ENCODE peak calls at places on chromosomes 11 and 22, in seven cellular contexts. R is HepG2, C is HCT116, K is SK-N-SH, D is K562, E is H1, F is GM12878. W is an unnamed sample.

GRCh38 chr22:37442537-37442936 is 15.3 kb upstream of the ELFN2 start:
- DNase-seq in E (no peak), F (no peak), C (peak), D (no peak), R (peak), K (no peak), W (no peak)

GRCh38 chr11:119056397-119056999 is 507 bp downstream of the HYOU1 start:
- DNase-seq in K (peak), E (peak), F (no peak), C (no peak), R (no peak), D (peak), W (peak)

GRCh38 chr11:133197425-133197824 is 334.9 kb downstream of the OPCML start:
- DNase-seq in C (no peak), K (no peak), D (no peak), F (no peak), E (no peak), R (no peak), W (no peak)

GRCh38 chr11:84747871-84748270 is 879.3 kb downstream of the DLG2 start:
- DNase-seq in D (no peak), K (no peak), E (no peak), F (no peak), C (no peak), R (no peak), W (no peak)

GRCh38 chr11:121800704-121801516 is 315.1 kb downstream of the BLID start:
- DNase-seq in E (peak), C (no peak), D (no peak), K (no peak), R (no peak), F (no peak), W (no peak)

GRCh38 chr22:48396785-48397530 is 1430.7 kb downstream of the BRD1 start:
- DNase-seq in K (no peak), E (peak), F (no peak), D (no peak), C (no peak), R (peak), W (no peak)

GRCh38 chr22:36419177-36419911 is 31.6 kb upstream of the MYH9 start:
- DNase-seq in R (peak), D (peak), F (no peak), K (no peak), E (peak), C (no peak), W (no peak)

GRCh38 chr11:120893431-120894206 is 130.3 kb upstream of the TBCEL start:
- DNase-seq in D (no peak), K (no peak), F (no peak), E (no peak), R (peak), C (no peak), W (no peak)

GRCh38 chr11:35723493-35724284 is 61.1 kb downstream of the TRIM44 start:
- DNase-seq in F (no peak), R (no peak), D (no peak), E (no peak), K (no peak), C (no peak), W (peak)

GRCh38 chr11:99368579-99368978 is 347.8 kb downstream of the CNTN5 start:
- DNase-seq in R (no peak), K (no peak), D (no peak), E (no peak), F (no peak), C (no peak), W (no peak)

DNA sequence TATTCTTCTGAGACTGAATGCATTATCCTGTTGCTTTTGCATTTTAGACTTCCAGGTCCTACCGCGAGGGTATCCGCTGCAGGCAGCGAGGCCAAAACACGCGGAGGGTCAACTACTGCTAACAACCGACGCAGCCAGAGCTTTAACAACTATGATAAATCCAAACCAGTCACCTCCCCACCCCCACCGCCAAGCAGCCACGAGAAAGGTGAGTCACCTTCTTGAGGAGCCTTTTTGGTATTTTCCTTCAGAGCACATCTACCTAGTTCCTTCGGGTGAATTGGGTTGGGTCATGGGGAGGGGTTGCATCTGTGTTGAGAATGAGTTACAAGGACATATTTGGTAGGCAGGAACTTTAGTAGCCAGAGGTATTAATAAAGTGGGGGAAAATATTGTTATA is 179.8 kb downstream of the NAV2 start:
- DNase-seq in C (no peak), K (no peak), R (no peak), E (no peak), F (no peak), D (no peak), W (no peak)
- TF ChIP-seq JUND in C (peak), K (no peak), R (no peak), E (no peak), F (no peak), D (no peak), W (no peak)

GRCh38 chr22:50269573-50270301 is 443 bp downstream of the MAPK11 start:
- DNase-seq in C (no peak), F (no peak), E (no peak), R (no peak), D (peak), K (peak), W (no peak)

GRCh38 chr22:50271011-50271394 is 823 bp upstream of the MAPK11 start:
- DNase-seq in C (no peak), D (no peak), K (no peak), F (no peak), R (no peak), E (no peak), W (no peak)

GRCh38 chr22:50271519-50271970 is 1.4 kb upstream of the MAPK11 start:
- DNase-seq in C (no peak), R (peak), F (no peak), D (peak), K (peak), E (peak), W (no peak)

GRCh38 chr22:50268655-50269113 is 1.5 kb downstream of the MAPK11 start:
- DNase-seq in F (no peak), D (no peak), E (no peak), C (no peak), R (no peak), K (no peak), W (peak)

GRCh38 chr22:50270302-50271010 is at the start of gene MAPK11:
- DNase-seq in D (peak), F (no peak), E (peak), C (no peak), K (peak), R (peak), W (peak)
- TF ChIP-seq JUND in D (no peak), F (no peak), E (no peak), C (no peak), K (no peak), R (no peak), W (no peak)

GRCh38 chr11:34308049-34308692 is 49.6 kb downstream of the ABTB2 start:
- DNase-seq in F (no peak), E (no peak), C (peak), D (no peak), R (no peak), K (no peak), W (no peak)

GRCh38 chr11:34308821-34309585 is 48.8 kb downstream of the ABTB2 start:
- DNase-seq in R (peak), K (no peak), E (no peak), D (no peak), F (no peak), C (no peak), W (peak)

GRCh38 chr11:34313099-34313517 is 44.7 kb downstream of the ABTB2 start:
- DNase-seq in K (no peak), E (no peak), D (no peak), R (no peak), F (peak), C (no peak), W (peak)

GRCh38 chr11:34311126-34311525 is 46.7 kb downstream of the ABTB2 start:
- DNase-seq in D (no peak), R (no peak), C (no peak), F (no peak), E (no peak), K (no peak), W (no peak)

DNA sequence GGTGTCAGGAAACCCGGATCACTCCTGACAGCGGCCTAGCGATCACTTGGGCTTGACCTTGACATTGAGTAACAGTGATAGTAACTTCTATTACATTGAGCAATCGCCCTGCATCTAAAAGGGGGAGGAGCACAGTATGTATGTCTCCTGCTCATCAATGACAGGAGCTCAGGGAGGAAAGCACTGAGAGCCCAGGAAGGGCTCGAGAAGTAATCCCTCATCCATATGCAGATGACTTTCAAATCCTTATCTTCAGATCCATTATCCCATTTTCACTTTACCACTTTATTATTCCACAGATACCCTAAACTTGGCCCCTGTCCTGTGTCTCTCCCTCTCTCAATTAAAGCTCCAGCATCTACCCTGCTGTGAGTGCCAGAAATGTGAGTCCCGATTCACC is 47.8 kb downstream of the ABTB2 start:
- DNase-seq in C (no peak), D (no peak), F (no peak), E (no peak), K (no peak), R (peak), W (no peak)
- TF ChIP-seq JUND in C (no peak), D (no peak), F (no peak), E (no peak), K (no peak), R (no peak), W (no peak)

GRCh38 chr11:110431212-110432073 is 1.7 kb downstream of the FDX1 start:
- DNase-seq in F (no peak), R (no peak), D (no peak), K (peak), C (no peak), E (no peak), W (no peak)

GRCh38 chr11:110435780-110436717 is 6.3 kb downstream of the FDX1 start:
- DNase-seq in C (no peak), F (no peak), K (no peak), D (peak), E (no peak), R (no peak), W (no peak)

GRCh38 chr11:110432713-110433392 is 3.1 kb downstream of the FDX1 start:
- DNase-seq in R (no peak), F (no peak), D (no peak), C (no peak), E (no peak), K (peak), W (no peak)

GRCh38 chr11:110434952-110435779 is 5.4 kb downstream of the FDX1 start:
- DNase-seq in D (no peak), R (peak), K (no peak), C (peak), E (no peak), F (no peak), W (peak)

DNA sequence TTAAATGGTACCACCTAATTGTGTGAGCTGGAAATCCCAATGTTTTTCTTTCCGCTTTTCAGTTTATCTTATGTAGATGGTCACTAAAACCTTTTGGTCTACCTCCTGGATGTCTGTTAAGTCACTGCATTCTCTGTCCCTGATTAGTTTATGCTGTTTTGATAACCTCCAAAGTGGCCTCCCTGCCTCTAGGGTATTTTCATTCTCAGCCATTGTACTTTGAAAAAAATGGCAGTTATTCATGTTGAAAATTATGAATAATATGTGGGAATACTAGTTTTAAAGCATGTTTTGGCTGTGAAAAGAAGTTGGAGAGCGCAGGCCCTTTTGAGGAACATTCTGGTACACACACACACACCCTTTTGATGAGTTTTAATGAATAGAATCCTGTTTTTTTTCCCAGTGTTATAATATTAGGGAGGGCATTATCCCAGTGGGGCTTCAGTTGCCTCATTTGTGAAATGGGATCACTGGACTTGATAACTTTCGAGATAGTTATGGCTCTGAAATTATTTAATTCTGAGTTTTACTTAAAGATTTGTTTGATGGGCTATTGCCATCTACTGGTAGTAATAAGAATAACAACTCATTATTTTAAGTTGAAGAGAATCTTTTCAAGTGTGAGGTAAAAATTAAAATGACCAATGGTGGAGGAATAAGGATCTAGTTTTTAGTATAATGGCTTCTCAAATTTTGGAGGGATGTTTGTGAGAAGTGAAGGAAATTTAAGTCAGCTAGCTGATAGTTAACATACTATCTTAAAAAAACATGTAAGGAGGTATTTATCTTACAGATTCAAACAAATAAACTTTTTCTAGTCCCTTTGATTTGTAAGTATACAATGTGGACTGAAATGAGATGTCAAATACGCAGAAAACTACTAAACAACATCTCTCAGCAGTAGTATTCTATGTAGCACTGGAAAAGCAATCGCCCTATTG is 3.9 kb downstream of the FDX1 start:
- DNase-seq in C (no peak), D (peak), E (no peak), R (peak), K (peak), F (no peak), W (peak)
- TF ChIP-seq JUND in C (no peak), D (no peak), E (no peak), R (no peak), K (no peak), F (no peak), W (no peak)

GRCh38 chr11:29452131-29452530 is 564.7 kb downstream of the KCNA4 start:
- DNase-seq in D (no peak), C (no peak), K (no peak), F (no peak), R (no peak), E (no peak), W (no peak)
- TF ChIP-seq JUND in D (no peak), C (no peak), K (no peak), F (no peak), R (no peak), E (no peak), W (no peak)

DNA sequence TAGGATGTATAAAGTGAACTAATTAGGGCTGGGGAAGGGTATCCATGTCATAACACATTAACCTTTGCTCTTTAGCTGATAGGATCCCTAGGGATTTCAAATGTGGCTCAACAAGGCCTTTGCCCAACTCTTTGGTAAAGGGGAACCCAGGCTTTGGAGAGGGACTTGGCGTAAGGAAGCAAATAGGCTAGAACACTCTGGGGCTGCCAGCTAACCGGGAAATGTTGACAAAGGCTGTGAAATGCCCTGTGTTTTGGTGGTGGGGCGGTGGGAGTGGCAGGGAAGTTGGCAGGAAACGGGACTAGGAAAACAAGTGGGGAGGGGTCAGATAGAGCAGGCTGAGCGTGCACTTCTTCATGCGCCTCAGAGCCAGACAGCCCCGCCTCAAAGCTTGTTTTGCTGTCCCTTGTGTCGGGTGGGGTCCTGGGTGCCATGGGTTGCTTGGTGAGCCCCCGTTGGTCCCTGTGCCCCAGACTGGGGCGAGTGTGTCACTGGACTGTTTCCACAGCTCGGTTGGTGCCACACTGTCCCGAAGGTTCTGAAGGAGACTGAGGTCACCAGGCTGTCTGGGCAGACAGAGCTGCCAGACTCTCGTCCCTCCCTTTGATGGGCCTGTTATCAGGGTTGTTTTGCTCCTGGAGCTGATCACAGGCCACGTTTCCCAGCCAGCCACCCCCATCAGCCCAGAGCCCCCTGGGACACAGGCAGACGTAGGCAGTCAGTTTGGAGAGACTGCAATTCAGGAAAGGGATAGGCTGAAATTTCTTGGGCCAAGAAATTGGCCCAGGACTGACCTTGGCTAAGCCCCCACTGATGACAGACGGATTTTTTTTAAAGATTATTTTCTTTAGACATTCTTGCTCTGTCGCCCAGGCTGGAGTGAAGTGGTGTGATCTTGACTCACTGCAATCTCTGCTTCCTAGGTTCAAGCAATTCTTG is 19.6 kb downstream of the KCTD21 start:
- DNase-seq in F (no peak), E (no peak), R (peak), C (no peak), K (peak), D (no peak), W (no peak)
- TF ChIP-seq JUND in F (no peak), E (no peak), R (no peak), C (no peak), K (no peak), D (no peak), W (no peak)

GRCh38 chr22:21624120-21624879 is 5.5 kb downstream of the YDJC start:
- DNase-seq in D (peak), R (no peak), C (no peak), F (no peak), K (peak), E (peak), W (peak)
- TF ChIP-seq JUND in D (no peak), R (no peak), C (no peak), F (no peak), K (no peak), E (no peak), W (no peak)

DNA sequence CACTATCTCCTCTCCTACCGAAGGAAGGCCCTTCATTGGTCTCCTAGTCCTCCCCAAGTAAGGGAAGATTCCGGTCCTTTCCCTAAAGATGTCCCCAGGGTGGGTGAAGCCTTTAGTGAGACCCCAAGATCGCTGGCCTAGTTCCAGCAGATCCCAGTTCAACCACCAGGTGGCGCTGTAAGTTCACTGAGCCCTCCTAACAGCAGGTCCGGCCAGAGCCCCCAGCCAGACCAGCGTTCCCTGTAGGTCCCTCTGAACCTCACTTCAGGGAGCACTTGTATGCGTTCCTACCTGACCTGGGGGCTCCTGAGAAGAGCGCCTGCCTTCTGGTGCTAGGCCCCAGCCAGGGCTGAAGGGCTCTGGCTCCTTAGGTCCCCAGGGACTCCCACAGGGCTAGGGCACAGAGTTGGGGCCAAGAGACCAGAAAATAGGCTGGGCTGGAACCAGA is 38.1 kb downstream of the LMO1 start:
- DNase-seq in D (peak), F (no peak), R (peak), E (peak), K (peak), C (peak), W (peak)
- TF ChIP-seq JUND in D (no peak), F (no peak), R (no peak), E (no peak), K (no peak), C (no peak), W (no peak)

W was measured in T47D.